ENCODE peak calls at places on chromosomes 2 and 18, in four cellular contexts. One of them, this sample, is unnamed.

GRCh38 chr2:206230060-206230890 is 44.2 kb upstream of the ZDBF2 start:
- DNase-seq in SK-N-SH: peak; percentile 38
- DNase-seq in suprapubic skin: no peak
- DNase-seq in ovary: no peak
- DNase-seq in this sample: no peak

GRCh38 chr2:16908671-16909070 is 243.0 kb upstream of the CYRIA start:
- DNase-seq in SK-N-SH: no peak
- DNase-seq in suprapubic skin: no peak
- DNase-seq in ovary: no peak
- DNase-seq in this sample: no peak

GRCh38 chr2:33911327-33911726 is 312.2 kb upstream of the FAM98A start:
- DNase-seq in SK-N-SH: no peak
- DNase-seq in suprapubic skin: no peak
- DNase-seq in ovary: no peak
- DNase-seq in this sample: no peak

GRCh38 chr18:28127763-28128737 is 48.9 kb downstream of the CDH2 start:
- DNase-seq in SK-N-SH: no peak
- DNase-seq in suprapubic skin: no peak
- DNase-seq in ovary: no peak
- DNase-seq in this sample: no peak

GRCh38 chr2:31382452-31383120 is 32.0 kb downstream of the XDH start:
- DNase-seq in SK-N-SH: no peak
- DNase-seq in suprapubic skin: no peak
- DNase-seq in ovary: no peak
- DNase-seq in this sample: no peak

GRCh38 chr2:235506291-235506996 is 12.6 kb downstream of the AGAP1 start:
- DNase-seq in SK-N-SH: no peak
- DNase-seq in suprapubic skin: no peak
- DNase-seq in ovary: no peak
- DNase-seq in this sample: no peak

GRCh38 chr2:164761737-164762460 is 79.7 kb downstream of the COBLL1 start:
- DNase-seq in SK-N-SH: no peak
- DNase-seq in suprapubic skin: no peak
- DNase-seq in ovary: no peak
- DNase-seq in this sample: no peak

GRCh38 chr18:37176307-37176934 is 347.5 kb downstream of the KIAA1328 start:
- DNase-seq in SK-N-SH: no peak
- DNase-seq in suprapubic skin: no peak
- DNase-seq in ovary: no peak
- DNase-seq in this sample: no peak

GRCh38 chr2:190912731-190913130 is 32.1 kb downstream of the GLS start:
- DNase-seq in SK-N-SH: no peak
- DNase-seq in suprapubic skin: no peak
- DNase-seq in ovary: no peak
- DNase-seq in this sample: no peak

GRCh38 chr2:215718426-215718825 is 282.6 kb upstream of the FN1 start:
- DNase-seq in SK-N-SH: no peak
- DNase-seq in suprapubic skin: no peak
- DNase-seq in ovary: no peak
- DNase-seq in this sample: no peak

GRCh38 chr2:10530607-10531239 is 82.6 kb upstream of the ODC1 start:
- DNase-seq in SK-N-SH: peak; percentile 10
- DNase-seq in suprapubic skin: no peak
- DNase-seq in ovary: no peak
- DNase-seq in this sample: no peak

GRCh38 chr2:121363632-121364420 is 78.8 kb upstream of the TFCP2L1 start:
- DNase-seq in SK-N-SH: no peak
- DNase-seq in suprapubic skin: no peak
- DNase-seq in ovary: no peak
- DNase-seq in this sample: peak; percentile 48

GRCh38 chr2:47004905-47005495 is 89.4 kb upstream of the MCFD2 start:
- DNase-seq in SK-N-SH: no peak
- DNase-seq in suprapubic skin: no peak
- DNase-seq in ovary: no peak
- DNase-seq in this sample: no peak

GRCh38 chr2:65630643-65631042 is 198.2 kb upstream of the SPRED2 start:
- DNase-seq in SK-N-SH: no peak
- DNase-seq in suprapubic skin: no peak
- DNase-seq in ovary: no peak
- DNase-seq in this sample: no peak

GRCh38 chr2:160076935-160077334 is 14.5 kb upstream of the PLA2R1 start:
- DNase-seq in SK-N-SH: no peak
- DNase-seq in suprapubic skin: no peak
- DNase-seq in ovary: no peak
- DNase-seq in this sample: no peak

GRCh38 chr2:161990036-161990435 is 84.0 kb downstream of the DPP4 start:
- DNase-seq in SK-N-SH: no peak
- DNase-seq in suprapubic skin: no peak
- DNase-seq in ovary: no peak
- DNase-seq in this sample: no peak

GRCh38 chr2:109209412-109209811 is 80.4 kb downstream of the SH3RF3 start:
- DNase-seq in SK-N-SH: no peak
- DNase-seq in suprapubic skin: no peak
- DNase-seq in ovary: no peak
- DNase-seq in this sample: no peak

GRCh38 chr2:98807221-98807620 is 76.3 kb upstream of the MGAT4A start:
- DNase-seq in SK-N-SH: no peak
- DNase-seq in suprapubic skin: no peak
- DNase-seq in ovary: no peak
- DNase-seq in this sample: no peak

GRCh38 chr18:13267517-13267916 is 49.0 kb downstream of the LDLRAD4 start:
- DNase-seq in SK-N-SH: no peak
- DNase-seq in suprapubic skin: no peak
- DNase-seq in ovary: no peak
- DNase-seq in this sample: no peak

GRCh38 chr18:26941608-26942007 is 76.1 kb upstream of the AQP4 start:
- DNase-seq in SK-N-SH: no peak
- DNase-seq in suprapubic skin: no peak
- DNase-seq in ovary: no peak
- DNase-seq in this sample: no peak

GRCh38 chr2:198326431-198326830 is 522.0 kb downstream of the PLCL1 start:
- DNase-seq in SK-N-SH: no peak
- DNase-seq in suprapubic skin: no peak
- DNase-seq in ovary: no peak
- DNase-seq in this sample: no peak

GRCh38 chr2:191705084-191705483 is 27.1 kb downstream of the NABP1 start:
- DNase-seq in SK-N-SH: no peak
- DNase-seq in suprapubic skin: no peak
- DNase-seq in ovary: no peak
- DNase-seq in this sample: no peak

GRCh38 chr2:240502059-240502429 is 55.7 kb downstream of the ANKMY1 start:
- DNase-seq in SK-N-SH: no peak
- DNase-seq in suprapubic skin: no peak
- DNase-seq in ovary: no peak
- DNase-seq in this sample: no peak

GRCh38 chr2:127165539-127165935 is 54.6 kb downstream of the CYP27C1 start:
- DNase-seq in SK-N-SH: no peak
- DNase-seq in suprapubic skin: no peak
- DNase-seq in ovary: no peak
- DNase-seq in this sample: no peak

DNA sequence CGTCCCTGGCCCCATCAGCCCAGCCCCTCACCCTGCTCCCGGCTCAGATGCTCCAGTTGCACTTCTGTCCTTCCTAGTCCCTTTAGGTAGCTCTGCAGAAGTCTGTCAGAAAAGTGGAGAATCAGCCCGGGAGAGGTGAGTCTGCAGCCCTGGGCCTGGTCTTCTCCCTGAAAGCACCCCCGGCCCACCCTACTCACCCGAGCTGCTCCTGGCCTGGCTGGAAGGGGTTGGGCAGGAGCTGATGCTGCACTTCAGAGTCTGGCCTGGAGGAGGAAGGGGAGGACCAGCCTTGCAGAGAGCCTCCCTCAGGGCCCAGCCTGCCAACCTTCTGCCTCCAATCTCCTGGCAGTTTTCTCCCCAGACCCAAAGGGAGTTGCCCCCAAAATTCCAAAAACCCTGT is 15.8 kb downstream of the KHK start:
- DNase-seq in SK-N-SH: no peak
- DNase-seq in suprapubic skin: no peak
- DNase-seq in ovary: no peak
- DNase-seq in this sample: no peak
- H3K4me1 ChIP-seq in SK-N-SH: peaks cover under 1% of the 10 kb centered on the region
- H3K4me1 ChIP-seq in suprapubic skin: no peaks in the 10 kb centered on the region
- H3K4me1 ChIP-seq in ovary: no peaks in the 10 kb centered on the region
- H3K4me1 ChIP-seq in this sample: no peaks in the 10 kb centered on the region

GRCh38 chr18:3037423-3037915 is 24.5 kb upstream of the LPIN2 start:
- DNase-seq in SK-N-SH: no peak
- DNase-seq in suprapubic skin: no peak
- DNase-seq in ovary: no peak
- DNase-seq in this sample: no peak
- TF ChIP-seq EP300 in SK-N-SH: no peak
- TF ChIP-seq EP300 in suprapubic skin: no peak
- TF ChIP-seq EP300 in ovary: no peak
- TF ChIP-seq EP300 in this sample: peak; percentile 43

GRCh38 chr18:3329471-3329870 is 67.5 kb downstream of the MYL12B start:
- DNase-seq in SK-N-SH: no peak
- DNase-seq in suprapubic skin: no peak
- DNase-seq in ovary: no peak
- DNase-seq in this sample: no peak
- H3K4me3 ChIP-seq in SK-N-SH: no peak overlapping the region
- H3K4me3 ChIP-seq in suprapubic skin: no peak overlapping the region
- H3K4me3 ChIP-seq in ovary: no peak overlapping the region
- H3K4me3 ChIP-seq in this sample: no peak overlapping the region

GRCh38 chr18:58409802-58410445 is 219.0 kb downstream of the ALPK2 start:
- DNase-seq in SK-N-SH: no peak
- DNase-seq in suprapubic skin: no peak
- DNase-seq in ovary: no peak
- DNase-seq in this sample: no peak

GRCh38 chr18:58411323-58411722 is 217.6 kb downstream of the ALPK2 start:
- DNase-seq in SK-N-SH: no peak
- DNase-seq in suprapubic skin: no peak
- DNase-seq in ovary: no peak
- DNase-seq in this sample: no peak

GRCh38 chr18:58407649-58408407 is 221.1 kb downstream of the ALPK2 start:
- DNase-seq in SK-N-SH: no peak
- DNase-seq in suprapubic skin: no peak
- DNase-seq in ovary: no peak
- DNase-seq in this sample: no peak

GRCh38 chr18:58407263-58407648 is 221.6 kb downstream of the ALPK2 start:
- DNase-seq in SK-N-SH: no peak
- DNase-seq in suprapubic skin: no peak
- DNase-seq in ovary: no peak
- DNase-seq in this sample: no peak

DNA sequence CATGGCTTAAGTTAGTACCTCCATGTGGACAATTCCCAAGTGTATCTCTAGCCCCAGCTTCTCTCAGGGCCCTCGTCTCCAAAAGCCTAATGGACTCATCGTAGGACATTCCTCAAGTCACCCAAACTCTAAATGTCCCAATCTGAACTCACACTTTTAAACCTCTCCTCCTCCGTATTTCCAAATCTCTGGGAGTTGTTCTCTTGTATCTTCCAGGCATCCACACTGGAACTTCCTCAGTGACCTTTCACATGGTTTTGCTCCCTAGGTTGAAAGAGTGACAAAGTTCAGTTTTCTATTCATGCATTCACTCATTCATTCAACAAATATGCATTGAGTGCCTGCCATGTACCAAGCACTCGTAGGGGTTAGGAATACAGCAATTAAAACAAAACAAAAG is 220.2 kb downstream of the ALPK2 start:
- DNase-seq in SK-N-SH: no peak
- DNase-seq in suprapubic skin: no peak
- DNase-seq in ovary: no peak
- DNase-seq in this sample: no peak
- H3K4me1 ChIP-seq in SK-N-SH: no peaks in the 10 kb centered on the region
- H3K4me1 ChIP-seq in suprapubic skin: no peaks in the 10 kb centered on the region
- H3K4me1 ChIP-seq in ovary: no peaks in the 10 kb centered on the region
- H3K4me1 ChIP-seq in this sample: no peaks in the 10 kb centered on the region

GRCh38 chr2:74953796-74954499 is 4.5 kb upstream of the POLE4 start:
- DNase-seq in SK-N-SH: no peak
- DNase-seq in suprapubic skin: no peak
- DNase-seq in ovary: no peak
- DNase-seq in this sample: no peak
- TF ChIP-seq EP300 in SK-N-SH: no peak
- TF ChIP-seq EP300 in suprapubic skin: no peak
- TF ChIP-seq EP300 in ovary: no peak
- TF ChIP-seq EP300 in this sample: no peak

GRCh38 chr2:3581367-3582262 is 6.6 kb downstream of the RPS7 start:
- DNase-seq in SK-N-SH: no peak
- DNase-seq in suprapubic skin: no peak
- DNase-seq in ovary: no peak
- DNase-seq in this sample: no peak

GRCh38 chr2:3580449-3580848 is 5.4 kb downstream of the RPS7 start:
- DNase-seq in SK-N-SH: no peak
- DNase-seq in suprapubic skin: no peak
- DNase-seq in ovary: no peak
- DNase-seq in this sample: no peak

GRCh38 chr2:3575534-3576324 is 669 bp downstream of the RPS7 start:
- DNase-seq in SK-N-SH: peak; percentile 55
- DNase-seq in suprapubic skin: no peak
- DNase-seq in ovary: peak; percentile 37
- DNase-seq in this sample: no peak

GRCh38 chr2:3574155-3574554 is 905 bp upstream of the RPS7 start:
- DNase-seq in SK-N-SH: no peak
- DNase-seq in suprapubic skin: no peak
- DNase-seq in ovary: no peak
- DNase-seq in this sample: no peak

DNA sequence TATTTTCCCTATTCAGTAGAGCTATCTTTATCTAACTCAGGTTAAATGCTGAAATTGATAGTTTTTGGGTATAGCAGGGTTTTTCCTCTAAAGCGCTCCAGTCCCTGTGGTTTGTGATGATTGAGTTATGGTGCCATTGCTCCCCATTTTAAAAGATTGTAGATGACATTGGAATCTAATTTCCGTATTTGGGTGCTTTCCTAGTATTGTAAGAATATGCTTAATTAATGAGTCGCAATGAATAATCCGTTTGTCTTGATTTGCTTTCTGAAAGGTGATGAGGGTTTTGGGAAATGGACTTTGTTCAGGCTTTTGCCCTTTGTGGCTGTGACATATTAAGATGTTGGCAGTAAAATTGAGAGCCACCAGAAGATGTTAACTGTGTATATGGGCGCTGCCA is 3.9 kb downstream of the RPS7 start:
- DNase-seq in SK-N-SH: no peak
- DNase-seq in suprapubic skin: no peak
- DNase-seq in ovary: no peak
- DNase-seq in this sample: no peak
- H3K4me3 ChIP-seq in SK-N-SH: peak overlapping the region; percentile 86
- H3K4me3 ChIP-seq in suprapubic skin: no peak overlapping the region
- H3K4me3 ChIP-seq in ovary: no peak overlapping the region
- H3K4me3 ChIP-seq in this sample: no peak overlapping the region

GRCh38 chr2:85787981-85788340 is 34.2 kb downstream of the ATOH8 start:
- DNase-seq in SK-N-SH: no peak
- DNase-seq in suprapubic skin: no peak
- DNase-seq in ovary: no peak
- DNase-seq in this sample: no peak
- H3K4me1 ChIP-seq in SK-N-SH: peaks cover 7% of the 10 kb centered on the region
- H3K4me1 ChIP-seq in suprapubic skin: peaks cover 21% of the 10 kb centered on the region
- H3K4me1 ChIP-seq in ovary: peaks cover 22% of the 10 kb centered on the region
- H3K4me1 ChIP-seq in this sample: peaks cover 31% of the 10 kb centered on the region

GRCh38 chr2:11829947-11830707 is 83.7 kb downstream of the LPIN1 start:
- DNase-seq in SK-N-SH: peak; percentile 85
- DNase-seq in suprapubic skin: peak; percentile 71
- DNase-seq in ovary: peak; percentile 66
- DNase-seq in this sample: peak; percentile 64
- TF ChIP-seq EP300 in SK-N-SH: peak; percentile 99
- TF ChIP-seq EP300 in suprapubic skin: no peak
- TF ChIP-seq EP300 in ovary: no peak
- TF ChIP-seq EP300 in this sample: no peak

This sample was measured in tibial nerve.